ENCODE peak calls at places on chromosomes 2 and 18, in five cellular contexts. B is A549, W is thoracic aorta, K is skeletal muscle cell, F is AG09309. J is an unnamed sample.

GRCh38 chr18:68840554-68841263 is 42.8 kb downstream of the CCDC102B start:
- DNase-seq in B (peak; percentile 58), W (no peak), K (peak; percentile 96), F (peak; percentile 87), J (no peak)

GRCh38 chr2:147846382-147847081 is 1.7 kb downstream of the ACVR2A start:
- DNase-seq in K (no peak), W (no peak), B (no peak), F (no peak), J (no peak)

GRCh38 chr18:79682896-79683625 is 3.5 kb downstream of the CTDP1 start:
- DNase-seq in W (no peak), F (no peak), K (no peak), B (no peak), J (peak; percentile 48)

GRCh38 chr18:23879966-23880565 is 134.5 kb upstream of the TTC39C start:
- DNase-seq in W (no peak), B (no peak), K (no peak), F (no peak), J (no peak)

GRCh38 chr2:225354281-225354774 is 45.2 kb upstream of the NYAP2 start:
- DNase-seq in F (peak; percentile 23), K (peak; percentile 43), W (no peak), B (peak; percentile 2), J (no peak)

GRCh38 chr2:96964221-96964905 is 22.0 kb downstream of the FAM178B start:
- DNase-seq in B (no peak), W (no peak), F (no peak), K (no peak), J (no peak)

GRCh38 chr2:163401481-163401880 is 334.3 kb downstream of the FIGN start:
- DNase-seq in B (peak; percentile 8), W (no peak), F (peak; percentile 7), K (peak; percentile 43), J (no peak)

GRCh38 chr2:193331701-193332100 is 1137.0 kb upstream of the TMEFF2 start:
- DNase-seq in F (peak; percentile 33), B (no peak), W (no peak), K (peak; percentile 17), J (no peak)

GRCh38 chr2:195364015-195364965 is 292.7 kb upstream of the SLC39A10 start:
- DNase-seq in B (peak; percentile 34), F (no peak), K (no peak), W (no peak), J (no peak)

GRCh38 chr2:72859831-72860262 is 27.4 kb upstream of the SPR start:
- DNase-seq in F (peak; percentile 2), W (no peak), K (peak; percentile 8), B (peak; percentile 80), J (peak; percentile 65)

GRCh38 chr2:45930396-45930792 is 278.9 kb downstream of the PRKCE start:
- DNase-seq in K (peak; percentile 71), B (peak; percentile 26), W (no peak), F (no peak), J (no peak)

GRCh38 chr2:239299218-239299939 is 101.4 kb downstream of the HDAC4 start:
- DNase-seq in W (no peak), B (no peak), F (no peak), K (no peak), J (no peak)

GRCh38 chr2:188319845-188320244 is 28.2 kb downstream of the GULP1 start:
- DNase-seq in F (no peak), B (peak; percentile 68), K (no peak), W (no peak), J (no peak)

GRCh38 chr2:212451786-212452200 is 86.8 kb downstream of the ERBB4 start:
- DNase-seq in W (no peak), B (peak; percentile 41), F (peak; percentile 37), K (peak; percentile 39), J (no peak)

GRCh38 chr2:140600116-140600515 is 1530.7 kb downstream of the LRP1B start:
- DNase-seq in K (peak; percentile 90), W (no peak), B (peak; percentile 10), F (no peak), J (no peak)

GRCh38 chr2:89842180-89842908 is 1150.9 kb downstream of the RPIA start:
- DNase-seq in W (no peak), K (no peak), B (no peak), F (no peak), J (no peak)

GRCh38 chr2:65661980-65662653 is 229.7 kb upstream of the SPRED2 start:
- DNase-seq in B (no peak), W (no peak), K (no peak), F (no peak), J (no peak)

GRCh38 chr2:45951025-45951737 is 299.7 kb downstream of the PRKCE start:
- DNase-seq in K (no peak), W (no peak), F (no peak), B (no peak), J (no peak)

GRCh38 chr2:23497536-23497935 is 112.6 kb downstream of the KLHL29 start:
- DNase-seq in B (no peak), F (no peak), K (no peak), W (no peak), J (no peak)

DNA sequence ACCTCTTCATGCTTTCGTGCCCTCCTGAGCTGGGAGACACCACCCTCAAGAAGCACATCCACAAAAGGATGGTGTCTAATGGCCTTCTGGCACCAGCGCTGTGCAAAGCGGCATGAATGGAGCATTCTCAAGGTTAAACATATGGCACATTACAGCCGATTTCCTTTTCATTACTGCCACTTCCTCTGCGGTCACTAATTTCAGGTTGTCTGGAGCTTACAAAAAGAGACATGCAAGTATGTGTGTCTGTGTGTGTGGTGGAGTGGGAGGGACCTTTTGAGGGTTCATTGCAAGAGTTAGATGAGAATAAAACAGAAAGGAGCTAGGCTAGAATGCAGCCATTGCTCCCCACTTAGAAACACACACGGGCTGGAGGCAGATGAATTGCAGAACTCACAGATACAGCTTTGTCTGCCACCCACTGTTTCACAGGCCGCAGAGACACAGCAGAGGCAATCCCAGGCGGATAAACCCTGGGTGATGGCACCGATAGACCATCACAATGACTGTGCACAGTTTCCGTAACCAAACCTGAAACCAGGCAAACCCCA is 76.0 kb downstream of the TGIF1 start:
- DNase-seq in K (peak; percentile 28), B (no peak), F (no peak), W (no peak), J (no peak)
- H3K4me3 ChIP-seq in K (no peak overlapping the region), B (no peak overlapping the region), F (no peak overlapping the region), W (no peak overlapping the region), J (no peak overlapping the region)

GRCh38 chr2:153476491-153477095 is 2.0 kb downstream of the RPRM start:
- DNase-seq in W (no peak), B (no peak), F (no peak), K (no peak), J (peak; percentile 66)

GRCh38 chr2:153479527-153479926 is 965 bp upstream of the RPRM start:
- DNase-seq in W (no peak), F (no peak), B (no peak), K (no peak), J (no peak)

GRCh38 chr2:153478289-153479261 is at the start of gene RPRM:
- DNase-seq in F (peak; percentile 2), B (peak; percentile 61), K (no peak), W (no peak), J (peak; percentile 96)

GRCh38 chr2:153477641-153478288 is 797 bp downstream of the RPRM start:
- DNase-seq in B (no peak), W (no peak), F (no peak), K (no peak), J (peak; percentile 51)

GRCh38 chr2:153477096-153477555 is 1.4 kb downstream of the RPRM start:
- DNase-seq in F (no peak), K (no peak), W (no peak), B (no peak), J (peak; percentile 46)
- H3K4me3 ChIP-seq in F (no peak overlapping the region), K (no peak overlapping the region), W (peak overlapping the region; percentile 71), B (no peak overlapping the region), J (no peak overlapping the region)

DNA sequence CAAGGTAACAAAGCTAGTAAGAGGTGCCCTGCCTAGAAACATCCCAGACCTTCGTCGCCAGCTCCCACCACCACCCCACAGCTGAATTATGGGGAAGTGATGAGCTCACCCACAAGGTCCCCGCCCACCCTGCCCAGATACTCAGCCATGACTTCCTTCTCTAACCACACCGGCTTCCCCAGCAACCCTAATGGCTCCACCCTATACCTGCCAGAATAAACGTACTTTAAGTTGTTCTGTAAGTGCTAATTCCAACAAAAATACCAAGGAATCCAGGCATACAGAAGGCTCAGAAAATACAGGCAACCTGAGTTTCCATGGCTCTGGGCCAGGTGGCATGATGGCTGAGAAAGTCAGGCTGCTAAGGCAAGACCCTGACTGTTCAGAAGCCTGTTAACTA is 39.1 kb downstream of the TMEM163 start:
- DNase-seq in K (no peak), B (no peak), F (no peak), W (no peak), J (no peak)
- H3K4me3 ChIP-seq in K (no peak overlapping the region), B (no peak overlapping the region), F (no peak overlapping the region), W (no peak overlapping the region), J (no peak overlapping the region)

DNA sequence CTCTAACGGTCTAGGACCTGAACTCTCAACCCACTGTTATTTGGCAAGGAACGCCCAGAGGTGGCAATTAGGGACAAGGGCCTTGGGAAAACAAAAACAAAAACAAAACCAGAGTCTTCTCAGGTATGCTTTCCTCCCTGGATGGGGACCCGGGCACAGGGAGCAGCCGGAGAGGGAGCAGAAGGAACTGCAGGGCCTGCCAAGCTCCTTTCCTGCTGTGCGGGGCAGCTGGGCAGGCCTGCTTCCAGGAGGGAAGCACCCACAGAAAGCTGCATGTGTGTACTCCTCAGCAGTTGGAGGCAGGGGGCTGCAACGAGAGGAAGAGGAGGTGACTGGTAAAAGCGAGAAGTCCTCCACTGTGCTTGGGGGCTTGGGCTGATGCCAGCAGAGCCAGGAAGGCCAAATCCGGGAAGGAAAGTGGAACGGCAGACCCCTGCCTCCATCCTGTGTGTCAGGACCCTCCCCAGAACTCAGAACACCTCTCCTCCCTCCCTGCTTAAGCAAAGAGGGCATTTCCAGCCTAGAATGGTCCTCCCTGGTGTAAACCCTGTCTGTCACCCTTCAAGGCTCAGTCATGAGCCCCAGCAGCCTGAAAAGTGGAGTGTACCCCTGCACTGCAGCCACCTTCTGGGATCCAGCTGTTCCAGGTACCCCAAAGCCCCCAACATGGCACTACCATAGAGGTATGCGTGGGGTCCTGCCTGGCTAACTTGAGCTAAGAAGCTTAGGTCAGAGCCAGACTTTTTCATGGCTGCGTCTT is 56.3 kb downstream of the DNMT3A start:
- DNase-seq in B (no peak), W (no peak), K (no peak), F (no peak), J (no peak)
- H3K4me3 ChIP-seq in B (no peak overlapping the region), W (no peak overlapping the region), K (no peak overlapping the region), F (no peak overlapping the region), J (no peak overlapping the region)

DNA sequence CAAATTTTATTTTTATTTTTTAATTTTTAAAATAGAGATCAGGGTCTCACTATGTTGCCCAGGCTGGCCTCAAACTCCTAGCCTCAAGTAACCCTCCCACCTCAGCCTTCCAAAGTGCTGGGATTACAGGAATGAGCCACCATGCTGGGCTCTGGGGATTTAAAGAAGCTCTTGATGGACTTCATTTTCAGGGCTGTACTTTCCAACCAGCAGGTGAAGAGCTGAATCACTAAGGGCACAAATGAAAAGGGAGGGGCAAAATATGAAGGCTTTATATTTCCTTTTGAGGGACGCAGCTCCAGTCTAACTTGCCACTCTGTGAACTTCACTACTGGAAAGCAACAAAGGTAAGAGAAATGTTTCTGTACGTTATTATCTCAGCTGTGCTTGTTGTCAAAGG is at the start of gene SERPINB11:
- DNase-seq in B (no peak), W (no peak), K (no peak), F (no peak), J (no peak)
- H3K4me3 ChIP-seq in B (no peak within 1 kb of the TSS), W (no peak within 1 kb of the TSS), K (no peak within 1 kb of the TSS), F (no peak within 1 kb of the TSS), J (no peak within 1 kb of the TSS)